ENCODE peak calls at places on chromosomes 7 and 10, in five cellular contexts. A, D, U, F and K are unnamed samples.

GRCh38 chr7:55971045-55971444 is 6.7 kb downstream of the NIPSNAP2 start:
- DNase-seq in A (no peak), D (no peak), U (no peak), F (no peak), K (no peak)

GRCh38 chr10:78909268-78909667 is 159.5 kb upstream of the ZMIZ1 start:
- DNase-seq in A (no peak), D (no peak), U (no peak), F (no peak), K (no peak)

GRCh38 chr10:73358331-73359279 is at the start of gene CFAP70:
- DNase-seq in A (peak; percentile 88), D (peak; percentile 88), U (peak; percentile 40), F (peak; percentile 85), K (peak; percentile 88)

GRCh38 chr7:133854739-133855138 is 272.4 kb upstream of the LRGUK start:
- DNase-seq in A (no peak), D (no peak), U (no peak), F (no peak), K (no peak)

GRCh38 chr10:68330852-68331454 is 911 bp upstream of the HNRNPH3 start:
- DNase-seq in A (no peak), D (no peak), U (no peak), F (peak; percentile 56), K (no peak)

GRCh38 chr10:126049741-126050140 is 153.4 kb downstream of the FANK1 start:
- DNase-seq in A (no peak), D (no peak), U (no peak), F (peak; percentile 84), K (no peak)

GRCh38 chr10:11586170-11586569 is 25.3 kb downstream of the USP6NL start:
- DNase-seq in A (no peak), D (no peak), U (no peak), F (no peak), K (no peak)

GRCh38 chr7:28479507-28479947 is 67.2 kb downstream of the CREB5 start:
- DNase-seq in A (no peak), D (no peak), U (no peak), F (no peak), K (no peak)

GRCh38 chr7:28573059-28573553 is 160.8 kb downstream of the CREB5 start:
- DNase-seq in A (no peak), D (peak; percentile 26), U (peak; percentile 67), F (no peak), K (no peak)

GRCh38 chr7:86932038-86932512 is 127.4 kb downstream of the ELAPOR2 start:
- DNase-seq in A (no peak), D (no peak), U (no peak), F (no peak), K (no peak)